ENCODE peak calls at places on chromosomes 6 and 20, in nine cellular contexts. J is mammary epithelial cell, C is bronchial epithelial cell, V is body of pancreas, R is AG04450, I is breast epithelium, M is brain microvascular endothelial cell, B is heart left ventricle, D is lower lobe of right lung. H is an unnamed sample.
A peak's percentile ranks its signal among the peaks of the same experiment; 100 is the strongest.

GRCh38 chr6:138129190-138129589 is 22.0 kb upstream of the PERP start:
- DNase-seq in C (no peak), D (no peak), M (no peak), J (no peak), I (no peak), B (no peak), V (no peak), R (no peak), H (no peak)

GRCh38 chr6:12414096-12414675 is 124.0 kb downstream of the EDN1 start:
- DNase-seq in I (no peak), D (no peak), R (no peak), J (no peak), V (no peak), M (no peak), C (no peak), B (no peak), H (no peak)

GRCh38 chr6:53382421-53382820 is 33.7 kb upstream of the ELOVL5 start:
- DNase-seq in D (no peak), B (no peak), V (no peak), C (no peak), R (no peak), J (no peak), I (no peak), M (no peak), H (no peak)

GRCh38 chr6:2616796-2617195 is 133.9 kb downstream of the MYLK4 start:
- DNase-seq in I (no peak), J (no peak), R (no peak), V (no peak), C (peak; percentile 21), D (no peak), M (no peak), B (no peak), H (no peak)

GRCh38 chr6:135440087-135440792 is 57.3 kb downstream of the AHI1 start:
- DNase-seq in R (no peak), C (no peak), B (no peak), V (no peak), M (no peak), D (no peak), J (no peak), I (no peak), H (no peak)

GRCh38 chr20:35991142-35991771 is 22.9 kb downstream of the CNBD2 start:
- DNase-seq in M (peak; percentile 38), C (peak; percentile 43), I (no peak), J (no peak), D (no peak), R (no peak), V (peak; percentile 46), B (no peak), H (no peak)

GRCh38 chr6:137403855-137404254 is 90.3 kb downstream of the OLIG3 start:
- DNase-seq in M (no peak), B (no peak), V (no peak), I (no peak), C (no peak), R (no peak), J (no peak), D (no peak), H (no peak)

GRCh38 chr6:116267879-116268588 is 11.7 kb downstream of the TSPYL1 start:
- DNase-seq in C (peak; percentile 76), D (no peak), V (no peak), I (no peak), M (peak; percentile 52), B (no peak), R (no peak), J (no peak), H (no peak)

GRCh38 chr6:78353040-78353439 is 514.3 kb upstream of the IRAK1BP1 start:
- DNase-seq in R (no peak), M (no peak), I (no peak), V (no peak), J (no peak), B (no peak), C (no peak), D (no peak), H (no peak)

DNA sequence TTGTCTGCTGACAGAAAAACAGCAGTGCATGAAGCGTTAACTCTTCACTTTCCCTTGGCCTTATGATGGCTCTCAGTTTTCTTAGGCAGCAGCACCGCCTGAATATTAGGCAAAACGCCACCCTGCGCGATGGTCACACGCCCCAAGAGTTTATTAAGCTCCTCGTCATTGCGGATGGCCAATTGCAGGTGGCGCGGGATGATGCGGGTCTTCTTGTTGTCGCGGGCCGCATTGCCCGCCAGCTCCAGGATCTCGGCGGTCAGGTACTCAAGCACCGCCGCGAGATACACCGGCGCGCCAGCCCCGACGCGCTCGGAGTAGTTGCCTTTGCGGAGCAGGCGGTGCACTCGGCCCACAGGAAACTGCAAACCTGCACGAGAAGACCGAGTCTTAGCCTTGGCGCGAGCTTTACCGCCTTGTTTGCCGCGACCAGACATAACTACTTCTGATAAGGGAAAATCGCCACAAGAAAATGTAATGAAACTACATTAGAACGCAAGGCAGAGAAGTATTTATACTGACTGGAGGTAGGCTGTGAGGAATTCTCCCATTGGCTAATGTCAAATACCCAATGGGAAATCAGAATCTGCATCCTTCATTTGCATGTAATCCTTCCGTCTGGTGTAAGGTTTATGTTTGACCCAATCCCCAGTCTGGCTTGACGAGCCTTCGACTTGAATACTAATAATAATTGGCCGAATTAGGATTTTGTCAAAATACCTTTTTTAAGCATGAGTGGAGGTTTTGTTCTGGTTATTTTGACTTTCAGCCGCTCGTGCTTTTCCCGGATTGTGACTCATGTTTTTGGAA is 53.9 kb upstream of the HFE start:
- DNase-seq in D (peak; percentile 80), B (peak; percentile 64), V (peak; percentile 85), I (peak; percentile 64), C (peak; percentile 95), M (peak; percentile 94), J (peak; percentile 96), R (peak; percentile 95), H (peak; percentile 99)
- TF ChIP-seq CTCF in D (no peak), B (no peak), V (no peak), I (no peak), C (no peak), M (no peak), J (no peak), R (no peak), H (no peak)

DNA sequence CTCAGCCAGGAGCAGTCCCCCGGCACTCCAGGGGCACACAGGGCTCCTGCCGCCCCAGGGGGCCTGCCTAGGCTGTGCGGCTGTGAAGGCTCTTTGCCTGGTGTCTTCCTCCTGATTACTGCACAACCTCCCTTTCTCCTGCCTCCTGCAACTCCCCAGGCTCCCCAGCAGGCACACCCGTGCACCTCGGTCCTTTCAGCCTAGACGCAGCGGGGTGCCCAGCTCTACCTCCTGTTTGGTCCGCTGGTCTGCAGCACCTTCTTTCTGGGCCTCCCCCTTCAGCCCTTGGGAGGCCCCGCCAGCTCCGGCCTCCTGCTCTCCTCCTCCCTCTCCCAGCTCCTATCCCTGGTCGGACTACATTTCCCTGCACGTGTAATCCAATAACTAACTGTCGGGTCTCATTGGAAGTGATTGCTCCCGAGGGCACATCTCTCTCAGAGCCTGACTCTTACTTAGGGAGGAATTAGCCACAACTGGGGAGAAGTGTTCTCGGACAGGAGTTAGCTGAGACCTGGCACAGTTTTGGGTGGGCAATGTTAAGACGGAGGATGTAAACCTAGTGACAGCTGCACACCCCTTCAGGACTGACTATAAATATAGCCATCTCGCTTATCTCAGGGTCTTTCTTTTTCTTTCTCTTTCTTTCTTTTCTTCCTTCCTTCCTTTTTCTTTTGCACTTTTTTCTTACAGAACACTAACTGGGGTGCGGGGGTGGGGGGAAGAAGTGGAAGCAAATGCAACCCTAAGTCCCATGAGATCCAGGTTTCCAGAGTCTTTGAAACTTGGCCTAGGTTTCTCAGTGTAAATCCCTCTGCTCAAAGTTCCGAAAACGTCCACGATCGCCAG is 1.1 kb upstream of the FOXF2 start:
- DNase-seq in B (no peak), J (no peak), C (no peak), V (no peak), M (no peak), D (no peak), R (no peak), I (no peak), H (no peak)
- H3K4me3 ChIP-seq in B (peak overlapping the region; percentile 35), J (no peak overlapping the region), C (no peak overlapping the region), V (no peak overlapping the region), M (no peak overlapping the region), D (peak overlapping the region; percentile 38), R (peak overlapping the region; percentile 76), I (no peak overlapping the region), H (peak overlapping the region; percentile 42)

GRCh38 chr20:2102585-2103453 is 1.2 kb downstream of the STK35 start:
- DNase-seq in I (peak; percentile 78), M (peak; percentile 54), B (peak; percentile 91), D (peak; percentile 91), R (peak; percentile 55), C (peak; percentile 77), J (peak; percentile 85), V (peak; percentile 88), H (no peak)
- TF ChIP-seq CTCF in I (no peak), M (no peak), B (no peak), D (no peak), R (no peak), C (peak; percentile 7), J (peak; percentile 2), V (no peak), H (no peak)

DNA sequence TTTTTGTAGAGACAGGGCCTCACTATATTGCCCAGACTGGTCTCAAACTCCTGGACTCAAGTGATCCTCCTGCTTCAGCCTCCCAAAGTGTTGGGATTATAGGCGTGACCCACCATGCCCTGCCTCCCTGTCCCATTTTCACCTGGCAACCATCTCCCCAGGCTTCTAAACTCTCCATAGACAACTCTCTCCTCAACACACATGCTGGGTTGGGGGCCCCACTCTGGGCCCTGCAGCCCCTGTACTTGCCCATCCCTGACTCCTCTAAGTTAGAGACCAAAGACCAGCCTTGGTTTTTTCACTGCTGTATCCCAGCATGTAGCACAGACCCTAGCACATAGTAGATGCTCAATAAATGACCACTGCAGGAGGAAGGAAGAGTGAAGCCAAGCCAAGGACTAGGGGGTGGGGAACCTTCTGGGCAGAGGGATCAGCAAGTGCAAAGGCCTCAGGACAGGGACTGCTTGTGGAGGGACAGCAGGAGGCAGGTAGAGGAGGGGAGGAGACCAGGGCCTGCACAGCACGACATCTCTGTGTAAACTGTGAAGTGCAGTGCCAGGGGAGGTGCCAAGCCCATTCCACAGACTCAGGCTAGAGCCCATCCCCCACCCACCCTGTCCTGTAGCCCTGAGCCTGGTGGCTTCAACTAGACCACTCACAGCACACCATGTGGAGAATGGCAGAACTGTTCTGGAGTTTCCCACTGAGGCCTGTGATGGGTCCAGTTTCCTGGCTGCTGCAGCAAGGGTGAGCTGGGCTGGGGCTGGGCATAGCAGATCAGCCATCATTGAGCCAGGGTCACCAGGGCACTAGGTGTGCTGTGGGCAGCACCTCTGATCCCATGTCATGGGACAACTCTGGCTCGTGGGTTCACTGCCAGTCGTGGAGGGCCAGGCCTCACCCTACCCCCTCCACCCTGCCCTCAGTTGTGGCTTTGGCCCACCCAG is 3.4 kb upstream of the SRC start:
- DNase-seq in J (no peak), V (no peak), B (no peak), C (no peak), D (no peak), R (no peak), I (no peak), M (no peak), H (no peak)
- H3K4me3 ChIP-seq in J (no peak overlapping the region), V (no peak overlapping the region), B (no peak overlapping the region), C (no peak overlapping the region), D (no peak overlapping the region), R (no peak overlapping the region), I (no peak overlapping the region), M (no peak overlapping the region), H (no peak overlapping the region)

GRCh38 chr6:39724787-39725631 is at the start of gene KIF6:
- DNase-seq in C (peak; percentile 69), D (peak; percentile 94), R (peak; percentile 42), I (peak; percentile 85), B (peak; percentile 91), J (peak; percentile 78), M (peak; percentile 84), V (peak; percentile 97), H (peak; percentile 69)
- TF ChIP-seq CTCF in C (no peak), D (no peak), R (no peak), I (no peak), B (no peak), J (no peak), M (no peak), V (no peak), H (no peak)